ENCODE peak calls at places on chromosomes 1 and 21, in seven cellular contexts. Z is uterus, Q is endodermal cell, U is left ventricle myocardium inferior, F is small intestine, J is Peyer's patch, O is fibroblast of pulmonary artery. D is an unnamed sample.

GRCh38 chr1:155598842-155599331 is 11.1 kb upstream of the MSTO1 start:
- DNase-seq in Z (no peak), Q (peak), J (no peak), U (no peak), F (peak), O (peak), D (no peak)

GRCh38 chr1:64291931-64292330 is 88.5 kb downstream of the UBE2U start:
- DNase-seq in J (no peak), O (no peak), Q (no peak), Z (no peak), U (no peak), F (no peak), D (no peak)

GRCh38 chr1:18960409-18960808 is 3.9 kb upstream of the IFFO2 start:
- DNase-seq in O (no peak), Z (no peak), U (no peak), Q (peak), F (no peak), J (peak), D (no peak)

GRCh38 chr1:173451981-173452380 is 25.2 kb upstream of the PRDX6 start:
- DNase-seq in Z (no peak), O (peak), U (peak), J (no peak), Q (no peak), F (no peak), D (peak)

GRCh38 chr1:25033828-25034451 is 103.9 kb upstream of the RUNX3 start:
- DNase-seq in F (peak), O (no peak), U (peak), J (no peak), Q (no peak), Z (no peak), D (no peak)

GRCh38 chr1:230550428-230550827 is 91.9 kb upstream of the COG2 start:
- DNase-seq in F (no peak), Z (no peak), U (no peak), J (no peak), Q (no peak), O (no peak), D (no peak)

GRCh38 chr1:14924012-14924452 is 229.5 kb upstream of the TMEM51 start:
- DNase-seq in Q (peak), J (peak), Z (peak), F (peak), O (peak), U (peak), D (no peak)

GRCh38 chr1:200738733-200739498 is at the start of gene CAMSAP2:
- DNase-seq in O (peak), Q (peak), F (peak), Z (peak), U (peak), J (peak), D (no peak)

GRCh38 chr1:23020731-23021130 is 1.5 kb downstream of the KDM1A start:
- DNase-seq in F (peak), U (no peak), Z (no peak), Q (no peak), J (no peak), O (no peak), D (no peak)

GRCh38 chr1:225541383-225541782 is 111.5 kb downstream of the ENAH start:
- DNase-seq in O (no peak), U (no peak), F (no peak), J (no peak), Z (no peak), Q (no peak), D (no peak)

GRCh38 chr21:34748862-34749261 is 80.1 kb downstream of the CLIC6 start:
- DNase-seq in F (no peak), Q (no peak), O (no peak), J (no peak), U (no peak), Z (no peak), D (no peak)

GRCh38 chr1:54117815-54118563 is 34.8 kb downstream of the CDCP2 start:
- DNase-seq in Q (no peak), J (no peak), Z (no peak), F (no peak), U (no peak), O (no peak), D (no peak)

GRCh38 chr1:219387211-219387610 is 213.5 kb downstream of the LYPLAL1 start:
- DNase-seq in Q (no peak), F (no peak), Z (no peak), O (no peak), J (no peak), U (no peak), D (no peak)

GRCh38 chr1:27403065-27403726 is 10.8 kb downstream of the GPR3 start:
- DNase-seq in Q (peak), O (peak), F (no peak), U (peak), Z (peak), J (peak), D (no peak)

GRCh38 chr1:76006234-76006633 is 68.3 kb upstream of the ST6GALNAC3 start:
- DNase-seq in O (peak), U (no peak), J (no peak), Q (no peak), Z (no peak), F (no peak), D (peak)

GRCh38 chr1:54583868-54584267 is 35.8 kb downstream of the ACOT11 start:
- DNase-seq in O (no peak), U (no peak), Q (no peak), J (no peak), Z (no peak), F (no peak), D (no peak)

GRCh38 chr1:241532173-241532553 is at the start of gene KMO:
- DNase-seq in J (no peak), F (peak), Q (no peak), O (peak), U (no peak), Z (no peak), D (no peak)

GRCh38 chr1:236795035-236795756 is at the start of gene MTR:
- DNase-seq in O (peak), U (peak), J (peak), Q (peak), F (peak), Z (peak), D (peak)

GRCh38 chr1:16189921-16190499 is 22.4 kb downstream of the ARHGEF19 start:
- DNase-seq in J (no peak), U (no peak), Q (no peak), Z (no peak), O (no peak), F (no peak), D (no peak)

GRCh38 chr1:8663090-8663802 is 154.2 kb downstream of the RERE start:
- DNase-seq in O (peak), J (no peak), Q (no peak), U (no peak), Z (no peak), F (no peak), D (no peak)

GRCh38 chr1:223704921-223705878 is 7.1 kb upstream of the CAPN2 start:
- DNase-seq in Z (no peak), O (peak), Q (peak), J (no peak), U (no peak), F (peak), D (no peak)

GRCh38 chr1:160061376-160062100 is 8.4 kb downstream of the KCNJ10 start:
- DNase-seq in J (no peak), F (no peak), Z (no peak), U (no peak), Q (peak), O (no peak), D (no peak)

GRCh38 chr1:192954705-192955265 is 104.4 kb downstream of the UCHL5 start:
- DNase-seq in F (no peak), O (peak), Q (no peak), U (no peak), J (no peak), Z (no peak), D (no peak)

GRCh38 chr1:91851130-91852010 is 34.6 kb downstream of the TGFBR3 start:
- DNase-seq in O (peak), Z (peak), U (peak), Q (no peak), F (peak), J (peak), D (peak)

GRCh38 chr1:246788895-246789338 is 64.7 kb downstream of the SCCPDH start:
- DNase-seq in Z (no peak), F (no peak), U (no peak), J (no peak), O (peak), Q (peak), D (no peak)

GRCh38 chr1:234409328-234409727 is 36.1 kb downstream of the COA6 start:
- DNase-seq in U (no peak), O (no peak), F (no peak), Z (no peak), J (no peak), Q (no peak), D (peak)

GRCh38 chr1:1006305-1007159 is 6.6 kb upstream of the HES4 start:
- DNase-seq in F (peak), O (no peak), J (peak), U (no peak), Z (no peak), Q (peak), D (no peak)

GRCh38 chr1:25805863-25806225 is 5.9 kb downstream of the SELENON start:
- DNase-seq in U (peak), Q (no peak), O (peak), J (no peak), F (no peak), Z (no peak), D (no peak)

GRCh38 chr1:118983558-118984021 is 4.6 kb downstream of the TBX15 start:
- DNase-seq in J (no peak), F (no peak), O (no peak), Z (no peak), Q (peak), U (no peak), D (no peak)
- H3K4me3 ChIP-seq in J (no peak), F (no peak), O (no peak), Z (no peak), Q (no peak), U (peak), D (no peak)

DNA sequence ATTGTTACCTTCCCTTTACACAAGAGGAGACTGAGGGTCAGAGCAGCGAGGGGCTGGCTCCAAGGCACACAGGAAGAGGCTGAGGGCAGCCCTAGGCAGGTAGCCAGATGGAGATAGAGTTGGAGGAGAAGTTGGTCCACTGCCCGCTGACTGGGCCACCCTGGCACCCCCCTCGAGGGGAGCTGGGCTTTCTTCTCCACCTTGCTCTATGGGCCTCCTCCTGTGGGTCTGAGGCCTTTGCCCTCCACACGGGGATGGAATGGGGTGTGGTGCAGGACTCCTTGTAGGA is 96.1 kb downstream of the FOXD2 start:
- DNase-seq in Q (no peak), F (no peak), U (no peak), J (no peak), O (no peak), Z (no peak), D (no peak)
- H3K4me3 ChIP-seq in Q (peak), F (no peak), U (peak), J (no peak), O (no peak), Z (no peak), D (no peak)

DNA sequence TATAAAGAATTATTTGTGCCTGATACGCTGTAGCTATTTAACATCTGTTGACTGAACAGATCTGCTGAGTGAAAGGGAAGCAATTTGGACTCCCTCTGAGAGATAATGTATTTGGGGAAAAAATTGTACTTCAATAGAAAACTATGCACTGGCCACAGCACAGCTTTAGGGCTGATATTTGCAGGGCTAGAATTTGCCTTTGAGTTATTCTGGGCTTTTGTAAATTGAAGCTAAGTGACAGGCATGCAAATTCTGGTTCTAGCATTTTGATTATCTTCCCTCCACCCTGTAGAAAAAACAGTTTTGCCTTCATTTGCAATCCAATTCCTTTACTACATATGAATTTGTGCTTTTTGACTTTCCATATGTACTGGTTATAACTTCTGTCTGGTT is 7.9 kb downstream of the KYAT3 start:
- DNase-seq in Q (no peak), U (no peak), O (no peak), Z (no peak), J (no peak), F (no peak), D (no peak)
- H3K4me3 ChIP-seq in Q (no peak), U (peak), O (peak), Z (no peak), J (no peak), F (no peak), D (no peak)

GRCh38 chr1:66271216-66271903 is 262.6 kb upstream of the SGIP1 start:
- DNase-seq in Q (peak), O (peak), F (peak), J (no peak), Z (peak), U (peak), D (peak)
- H3K4me3 ChIP-seq in Q (no peak), O (peak), F (no peak), J (no peak), Z (no peak), U (peak), D (no peak)

DNA sequence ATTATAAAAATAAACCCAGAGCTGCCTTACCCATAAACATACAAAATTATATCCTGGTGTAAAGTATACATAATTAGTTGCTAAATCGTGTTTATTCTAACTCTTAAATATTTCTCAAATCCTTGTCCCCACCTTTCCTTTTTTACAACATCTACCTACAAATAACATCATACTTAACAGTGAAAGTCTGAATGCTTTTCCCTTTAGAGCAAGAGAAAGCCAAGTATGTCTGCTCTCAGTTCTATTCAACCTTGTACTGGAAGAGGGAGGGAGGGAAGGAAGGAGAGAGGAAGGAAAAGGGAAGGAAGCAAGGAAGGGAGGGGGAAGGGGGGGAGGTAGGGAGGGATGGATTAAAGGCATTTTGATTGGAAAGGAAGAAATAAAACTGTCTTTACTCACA is 14.6 kb downstream of the DOCK7 start:
- DNase-seq in J (no peak), O (no peak), Z (no peak), F (no peak), Q (no peak), U (no peak), D (no peak)
- H3K4me3 ChIP-seq in J (no peak), O (no peak), Z (no peak), F (no peak), Q (no peak), U (no peak), D (no peak)

GRCh38 chr1:72623299-72623708 is 341.0 kb upstream of the NEGR1 start:
- DNase-seq in Z (no peak), U (no peak), F (peak), J (no peak), O (peak), Q (peak), D (peak)
- H3K4me3 ChIP-seq in Z (no peak), U (peak), F (no peak), J (no peak), O (peak), Q (no peak), D (no peak)

DNA sequence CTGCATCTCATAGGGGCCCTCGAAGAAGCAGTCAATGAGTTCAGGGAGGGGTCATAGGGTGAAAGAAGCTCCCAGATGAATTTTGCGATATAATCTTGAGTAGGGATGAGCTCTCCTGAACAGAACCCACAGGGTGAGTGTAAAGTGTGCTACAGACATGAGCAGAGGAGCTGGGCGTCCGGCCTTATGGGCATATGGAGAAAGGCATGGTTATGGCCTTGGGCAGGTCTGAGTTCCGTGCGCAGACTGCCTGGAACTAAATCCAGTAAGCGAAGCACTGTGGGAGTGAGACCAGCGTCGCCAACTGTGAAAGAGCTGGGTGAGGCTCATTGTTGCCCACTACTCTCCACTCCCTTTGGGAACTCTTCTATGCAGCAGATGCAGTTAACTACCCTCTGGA is 28.7 kb downstream of the NSL1 start:
- DNase-seq in O (no peak), Z (no peak), F (no peak), U (no peak), Q (no peak), J (no peak), D (no peak)
- H3K4me3 ChIP-seq in O (no peak), Z (no peak), F (no peak), U (no peak), Q (no peak), J (no peak), D (no peak)

D was measured in LNCaP clone FGC.